ENCODE peak calls at places on chromosomes 2 and 18, in ten cellular contexts. T is T-helper 9 cell; H is A549; C is Kasumi-1; Z is T-helper 1 cell; X is GM20000; K is activated naive CD8-positive, alpha-beta T cell treated with anti-CD3 and anti-CD28 coated beads for 36 hours; B is AG04449; F is choroid plexus epithelial cell; N is GM04504. J is an unnamed sample.

GRCh38 chr2:165572155-165572554 is 102.7 kb downstream of the CSRNP3 start:
- DNase-seq in Z (no peak), F (peak), C (no peak), H (no peak), K (no peak), T (no peak), N (no peak), B (no peak), X (no peak), J (no peak)

GRCh38 chr18:10090668-10091067 is 176.9 kb downstream of the VAPA start:
- DNase-seq in K (no peak), C (no peak), B (no peak), F (no peak), T (no peak), Z (no peak), N (no peak), H (no peak), X (no peak), J (no peak)

GRCh38 chr2:165833156-165833555 is 39.1 kb upstream of the GALNT3 start:
- DNase-seq in N (no peak), F (peak), C (no peak), B (no peak), T (no peak), H (no peak), K (no peak), X (no peak), Z (no peak), J (no peak)

GRCh38 chr2:234422895-234423505 is 73.9 kb downstream of the ARL4C start:
- DNase-seq in C (no peak), X (no peak), F (peak), H (no peak), K (peak), T (peak), Z (peak), N (no peak), B (no peak), J (no peak)

GRCh38 chr2:107336536-107336935 is 450.6 kb upstream of the ST6GAL2 start:
- DNase-seq in K (no peak), F (peak), N (no peak), Z (no peak), X (no peak), T (no peak), B (no peak), H (no peak), C (no peak), J (no peak)

GRCh38 chr2:150531626-150532419 is 44.4 kb upstream of the RND3 start:
- DNase-seq in H (no peak), F (peak), Z (no peak), C (no peak), N (no peak), B (no peak), X (no peak), K (no peak), T (no peak), J (no peak)

GRCh38 chr2:37768491-37768925 is 97.1 kb upstream of the CDC42EP3 start:
- DNase-seq in Z (no peak), T (no peak), K (no peak), X (no peak), H (peak), C (no peak), N (peak), F (peak), B (peak), J (no peak)

GRCh38 chr2:43539991-43540860 is 55.6 kb downstream of the THADA start:
- DNase-seq in F (peak), C (peak), K (no peak), X (no peak), N (peak), H (peak), B (peak), Z (no peak), T (no peak), J (peak)

GRCh38 chr2:180520816-180521595 is 459.4 kb upstream of the UBE2E3 start:
- DNase-seq in T (no peak), N (no peak), F (peak), K (no peak), C (no peak), B (no peak), H (peak), X (no peak), Z (no peak), J (no peak)

GRCh38 chr2:29920130-29920577 is 1.2 kb downstream of the ALK start:
- DNase-seq in F (peak), H (peak), T (peak), Z (no peak), K (peak), X (peak), B (no peak), C (peak), N (no peak), J (peak)

GRCh38 chr18:3885209-3885792 is 435.3 kb downstream of the TGIF1 start:
- DNase-seq in C (peak), N (no peak), K (no peak), F (no peak), T (no peak), Z (no peak), B (no peak), X (no peak), H (peak), J (peak)

GRCh38 chr2:179226961-179227259 is 37.7 kb downstream of the SESTD1 start:
- DNase-seq in K (no peak), X (no peak), B (no peak), C (no peak), F (no peak), T (no peak), Z (no peak), H (no peak), N (no peak), J (no peak)

GRCh38 chr2:109254174-109254904 is 125.3 kb downstream of the SH3RF3 start:
- DNase-seq in C (no peak), X (peak), K (no peak), B (no peak), H (no peak), N (no peak), F (no peak), T (no peak), Z (no peak), J (no peak)